ENCODE peak calls at places on chromosomes 1 and 21, in six cellular contexts. S is cardiac fibroblast; X is CD8-positive, alpha-beta T cell; V is coronary artery; F is heart right ventricle; R is activated B cell treated with CpG ODN at 0.5 μM for 24 hours. G is an unnamed sample.

GRCh38 chr1:30785714-30786113 is 28.1 kb upstream of the LAPTM5 start:
- DNase-seq in S (no peak), X (no peak), V (no peak), F (no peak), R (no peak), G (no peak)

GRCh38 chr1:26833432-26834405 is 7.2 kb downstream of the ZDHHC18 start:
- DNase-seq in S (no peak), X (peak), V (no peak), F (no peak), R (peak), G (peak)

GRCh38 chr1:44616991-44617702 is 57.1 kb downstream of the TMEM53 start:
- DNase-seq in S (peak), X (no peak), V (no peak), F (no peak), R (no peak), G (no peak)

GRCh38 chr1:201515895-201516294 is 9.0 kb upstream of the CSRP1 start:
- DNase-seq in S (no peak), X (no peak), V (no peak), F (no peak), R (no peak), G (no peak)

GRCh38 chr1:116457944-116458343 is 84.9 kb downstream of the ATP1A1 start:
- DNase-seq in S (no peak), X (no peak), V (no peak), F (peak), R (no peak), G (no peak)

GRCh38 chr1:150560576-150560975 is 11.4 kb downstream of the ADAMTSL4 start:
- DNase-seq in S (no peak), X (peak), V (peak), F (no peak), R (no peak), G (no peak)

GRCh38 chr1:62530516-62531154 is 66.7 kb upstream of the ANGPTL3 start:
- DNase-seq in S (peak), X (no peak), V (no peak), F (peak), R (no peak), G (no peak)

GRCh38 chr1:117051224-117052064 is 8.7 kb upstream of the TTF2 start:
- DNase-seq in S (peak), X (peak), V (no peak), F (no peak), R (no peak), G (no peak)

GRCh38 chr1:31241321-31241720 is 1.6 kb upstream of the NKAIN1 start:
- DNase-seq in S (no peak), X (no peak), V (no peak), F (no peak), R (no peak), G (no peak)

GRCh38 chr1:936348-936747 is 12.6 kb downstream of the SAMD11 start:
- DNase-seq in S (no peak), X (no peak), V (no peak), F (no peak), R (no peak), G (no peak)

GRCh38 chr1:247189981-247190798 is 18.4 kb upstream of the ZNF124 start:
- DNase-seq in S (no peak), X (no peak), V (no peak), F (no peak), R (no peak), G (no peak)

GRCh38 chr1:192529031-192529755 is 46.4 kb upstream of the RGS1 start:
- DNase-seq in S (no peak), X (no peak), V (no peak), F (no peak), R (no peak), G (no peak)

GRCh38 chr1:117612517-117613248 is 6.8 kb downstream of the TENT5C start:
- DNase-seq in S (peak), X (no peak), V (peak), F (no peak), R (peak), G (no peak)

GRCh38 chr1:203464226-203464625 is 11.4 kb upstream of the PRELP start:
- DNase-seq in S (no peak), X (no peak), V (peak), F (no peak), R (no peak), G (no peak)

GRCh38 chr21:32797679-32798078 is 26.1 kb upstream of the PAXBP1 start:
- DNase-seq in S (no peak), X (no peak), V (no peak), F (no peak), R (no peak), G (no peak)

GRCh38 chr1:61120998-61121397 is 38.6 kb downstream of the NFIA start:
- DNase-seq in S (peak), X (no peak), V (no peak), F (no peak), R (no peak), G (no peak)

GRCh38 chr1:173164178-173164577 is 43.0 kb downstream of the TNFSF4 start:
- DNase-seq in S (no peak), X (no peak), V (no peak), F (no peak), R (no peak), G (no peak)

GRCh38 chr21:15015622-15016471 is 49.0 kb downstream of the NRIP1 start:
- DNase-seq in S (peak), X (no peak), V (no peak), F (no peak), R (no peak), G (no peak)

GRCh38 chr1:66300986-66301451 is 232.9 kb upstream of the SGIP1 start:
- DNase-seq in S (peak), X (no peak), V (no peak), F (no peak), R (no peak), G (no peak)

GRCh38 chr21:24148461-24148860 is 1458.8 kb downstream of the MRPL39 start:
- DNase-seq in S (no peak), X (no peak), V (no peak), F (no peak), R (no peak), G (no peak)

GRCh38 chr1:68600049-68600661 is 103.3 kb upstream of the DEPDC1 start:
- DNase-seq in S (peak), X (no peak), V (no peak), F (no peak), R (no peak), G (no peak)

GRCh38 chr1:246567258-246568235 is 1.3 kb downstream of the CNST start:
- DNase-seq in S (peak), X (no peak), V (no peak), F (no peak), R (no peak), G (no peak)

GRCh38 chr1:94281361-94282142 is 44.2 kb upstream of the ARHGAP29 start:
- DNase-seq in S (peak), X (no peak), V (no peak), F (no peak), R (no peak), G (no peak)

GRCh38 chr1:162709870-162710269 is 77.6 kb downstream of the DDR2 start:
- DNase-seq in S (no peak), X (no peak), V (no peak), F (no peak), R (no peak), G (no peak)

GRCh38 chr1:17017435-17017834 is 5.7 kb upstream of the ATP13A2 start:
- DNase-seq in S (no peak), X (no peak), V (no peak), F (no peak), R (no peak), G (no peak)

GRCh38 chr1:36154765-36155559 is 998 bp upstream of the MAP7D1 start:
- DNase-seq in S (peak), X (no peak), V (no peak), F (peak), R (no peak), G (no peak)

GRCh38 chr21:42395910-42396625 is at the start of gene TMPRSS3:
- DNase-seq in S (no peak), X (no peak), V (no peak), F (no peak), R (no peak), G (no peak)

GRCh38 chr1:22239378-22239777 is 96.5 kb upstream of the WNT4 start:
- DNase-seq in S (no peak), X (no peak), V (no peak), F (no peak), R (no peak), G (no peak)

GRCh38 chr1:112074711-112075110 is 85.2 kb upstream of the KCND3 start:
- DNase-seq in S (no peak), X (no peak), V (no peak), F (no peak), R (no peak), G (no peak)

GRCh38 chr21:44750675-44751025 is 39.3 kb upstream of the TSPEAR start:
- DNase-seq in S (no peak), X (no peak), V (no peak), F (no peak), R (no peak), G (no peak)

GRCh38 chr1:185663332-185663731 is 70.9 kb upstream of the HMCN1 start:
- DNase-seq in S (no peak), X (no peak), V (no peak), F (no peak), R (no peak), G (no peak)

GRCh38 chr1:183241446-183241845 is 55.4 kb downstream of the LAMC2 start:
- DNase-seq in S (peak), X (no peak), V (no peak), F (no peak), R (no peak), G (no peak)

GRCh38 chr1:94025383-94026340 is 95.3 kb downstream of the ABCA4 start:
- DNase-seq in S (peak), X (no peak), V (no peak), F (no peak), R (no peak), G (no peak)

GRCh38 chr1:160834945-160835565 is 27.6 kb downstream of the CD244 start:
- DNase-seq in S (peak), X (peak), V (peak), F (no peak), R (no peak), G (peak)

GRCh38 chr21:33644383-33645074 is 2.2 kb downstream of the ITSN1 start:
- DNase-seq in S (peak), X (no peak), V (no peak), F (no peak), R (no peak), G (no peak)

GRCh38 chr1:183515002-183515689 is 42.8 kb downstream of the SMG7 start:
- DNase-seq in S (peak), X (no peak), V (no peak), F (no peak), R (no peak), G (no peak)

GRCh38 chr21:17610862-17611261 is 1.8 kb downstream of the BTG3 start:
- DNase-seq in S (peak), X (no peak), V (no peak), F (no peak), R (no peak), G (no peak)

GRCh38 chr21:17612565-17613241 is at the start of gene BTG3:
- DNase-seq in S (peak), X (peak), V (peak), F (peak), R (peak), G (peak)

GRCh38 chr21:17613242-17613676 is 558 bp upstream of the BTG3 start:
- DNase-seq in S (peak), X (no peak), V (peak), F (peak), R (no peak), G (no peak)

GRCh38 chr21:17612023-17612564 is 607 bp downstream of the BTG3 start:
- DNase-seq in S (peak), X (peak), V (peak), F (peak), R (no peak), G (peak)

GRCh38 chr21:17611414-17612022 is 1.2 kb downstream of the BTG3 start:
- DNase-seq in S (peak), X (peak), V (peak), F (peak), R (peak), G (peak)
- TF ChIP-seq CTCF in S (peak), X (no peak), V (no peak), F (no peak), R (no peak), G (no peak)

GRCh38 chr1:14128096-14128495 is 428.1 kb downstream of the PRDM2 start:
- DNase-seq in S (no peak), X (no peak), V (no peak), F (no peak), R (no peak), G (no peak)
- TF ChIP-seq CTCF in S (no peak), X (no peak), V (no peak), F (no peak), R (no peak), G (no peak)

DNA sequence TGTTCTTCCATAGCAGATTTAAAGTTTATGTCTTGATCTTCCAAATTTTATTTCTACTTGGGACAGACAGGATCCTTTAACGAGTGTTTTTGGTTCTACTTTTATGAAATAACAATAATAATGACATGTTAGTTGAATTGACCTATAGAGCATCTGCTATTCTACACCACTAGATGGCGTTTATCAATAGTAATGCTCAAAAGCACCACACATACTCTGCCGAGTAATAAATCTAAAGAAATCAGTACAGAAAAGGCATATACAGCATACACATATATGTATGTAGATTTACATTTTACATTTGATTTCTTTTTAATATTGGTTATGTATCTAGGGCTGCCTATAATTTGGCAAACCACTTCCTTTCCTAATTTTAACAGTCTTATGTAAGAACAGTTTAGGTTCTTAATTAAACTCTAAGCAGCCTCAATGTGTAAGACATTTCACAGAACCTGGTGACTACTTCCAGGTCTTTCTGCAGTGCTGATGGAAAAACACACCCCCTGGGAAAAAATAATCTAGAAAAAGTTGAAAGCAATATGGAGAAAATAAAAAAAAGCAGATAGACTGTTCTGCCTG is 5.9 kb upstream of the SIPA1L2 start:
- DNase-seq in S (peak), X (no peak), V (no peak), F (no peak), R (no peak), G (no peak)
- TF ChIP-seq CTCF in S (peak), X (peak), V (peak), F (peak), R (peak), G (peak)

GRCh38 chr1:8167936-8168335 is 141.8 kb upstream of the ERRFI1 start:
- DNase-seq in S (no peak), X (no peak), V (no peak), F (no peak), R (no peak), G (no peak)

GRCh38 chr1:8164670-8165069 is 138.6 kb upstream of the ERRFI1 start:
- DNase-seq in S (no peak), X (no peak), V (no peak), F (no peak), R (no peak), G (no peak)

GRCh38 chr1:8163039-8163438 is 136.9 kb upstream of the ERRFI1 start:
- DNase-seq in S (no peak), X (no peak), V (no peak), F (no peak), R (no peak), G (no peak)

GRCh38 chr1:8166436-8166835 is 140.3 kb upstream of the ERRFI1 start:
- DNase-seq in S (no peak), X (no peak), V (no peak), F (no peak), R (no peak), G (no peak)

GRCh38 chr1:8165595-8166360 is 139.7 kb upstream of the ERRFI1 start:
- DNase-seq in S (no peak), X (no peak), V (no peak), F (no peak), R (no peak), G (no peak)
- TF ChIP-seq CTCF in S (peak), X (no peak), V (no peak), F (no peak), R (no peak), G (no peak)

GRCh38 chr1:231663211-231663792 is 36.7 kb downstream of the DISC1 start:
- DNase-seq in S (peak), X (no peak), V (no peak), F (no peak), R (no peak), G (no peak)

GRCh38 chr1:231666957-231667601 is 40.5 kb downstream of the DISC1 start:
- DNase-seq in S (no peak), X (no peak), V (no peak), F (no peak), R (no peak), G (no peak)

GRCh38 chr1:231665046-231665445 is 38.5 kb downstream of the DISC1 start:
- DNase-seq in S (no peak), X (no peak), V (no peak), F (no peak), R (no peak), G (no peak)

GRCh38 chr1:231667883-231668506 is 41.4 kb downstream of the DISC1 start:
- DNase-seq in S (no peak), X (no peak), V (no peak), F (no peak), R (no peak), G (no peak)

GRCh38 chr1:231666220-231666956 is 39.8 kb downstream of the DISC1 start:
- DNase-seq in S (no peak), X (no peak), V (no peak), F (no peak), R (no peak), G (no peak)
- TF ChIP-seq CTCF in S (no peak), X (no peak), V (no peak), F (no peak), R (no peak), G (no peak)

G was measured in natural killer cell.